ENCODE peak calls at places on chromosomes 4 and X, in four cellular contexts. G, N, Z and K are unnamed samples.

GRCh38 chrX:56974408-56974807 is 20.9 kb downstream of the SPIN3 start:
- DNase-seq in G (no peak), N (no peak), Z (no peak), K (no peak)

GRCh38 chr4:10024303-10024702 is 3.0 kb upstream of the SLC2A9 start:
- DNase-seq in G (no peak), N (no peak), Z (no peak), K (no peak)

GRCh38 chrX:331145-331771 is 12.7 kb upstream of the GTPBP6 start:
- DNase-seq in G (no peak), N (no peak), Z (no peak), K (no peak)

GRCh38 chrX:96211953-96212352 is 472.7 kb upstream of the DIAPH2 start:
- DNase-seq in G (no peak), N (no peak), Z (no peak), K (no peak)

GRCh38 chr4:122539861-122540465 is 80.9 kb downstream of the IL21 start:
- DNase-seq in G (no peak), N (no peak), Z (no peak), K (no peak)

GRCh38 chr4:25915359-25915716 is 1.3 kb downstream of the SMIM20 start:
- DNase-seq in G (no peak), N (no peak), Z (no peak), K (peak)

GRCh38 chr4:25875281-25875745 is 12.5 kb upstream of the SEL1L3 start:
- DNase-seq in G (no peak), N (no peak), Z (peak), K (no peak)

GRCh38 chr4:93384897-93385296 is 443.7 kb upstream of the ATOH1 start:
- DNase-seq in G (no peak), N (no peak), Z (no peak), K (no peak)

GRCh38 chr4:8391071-8391470 is 49.5 kb downstream of the ACOX3 start:
- DNase-seq in G (no peak), N (no peak), Z (no peak), K (no peak)

GRCh38 chrX:11887175-11887574 is 129.1 kb downstream of the MSL3 start:
- DNase-seq in G (no peak), N (no peak), Z (no peak), K (no peak)

GRCh38 chrX:149032449-149032848 is 472.7 kb downstream of the IDS start:
- DNase-seq in G (no peak), N (no peak), Z (no peak), K (no peak)

GRCh38 chr4:153790962-153791551 is 2.2 kb upstream of the SFRP2 start:
- DNase-seq in G (no peak), N (peak), Z (no peak), K (no peak)

GRCh38 chrX:7133036-7133412 is 14.5 kb upstream of the STS start:
- DNase-seq in G (no peak), N (no peak), Z (no peak), K (peak)

GRCh38 chrX:153963546-153963945 is 8.1 kb downstream of the HCFC1 start:
- DNase-seq in G (no peak), N (no peak), Z (no peak), K (no peak)

GRCh38 chrX:41526268-41526667 is 79.1 kb downstream of the NYX start:
- DNase-seq in G (no peak), N (no peak), Z (no peak), K (no peak)

GRCh38 chrX:38494239-38494823 is 67.0 kb upstream of the TSPAN7 start:
- DNase-seq in G (no peak), N (no peak), Z (no peak), K (no peak)

GRCh38 chr4:25703731-25704388 is 48.2 kb downstream of the SLC34A2 start:
- DNase-seq in G (no peak), N (no peak), Z (no peak), K (no peak)

GRCh38 chr4:124431663-124432192 is 280.8 kb downstream of the ANKRD50 start:
- DNase-seq in G (no peak), N (no peak), Z (no peak), K (no peak)

GRCh38 chrX:34655496-34656258 is 1.4 kb downstream of the TMEM47 start:
- DNase-seq in G (no peak), N (no peak), Z (no peak), K (no peak)

GRCh38 chr4:122674371-122674770 is 53.5 kb upstream of the IL21 start:
- DNase-seq in G (peak), N (no peak), Z (no peak), K (no peak)

GRCh38 chr4:176964116-176964691 is 171.5 kb upstream of the VEGFC start:
- DNase-seq in G (no peak), N (no peak), Z (no peak), K (no peak)

DNA sequence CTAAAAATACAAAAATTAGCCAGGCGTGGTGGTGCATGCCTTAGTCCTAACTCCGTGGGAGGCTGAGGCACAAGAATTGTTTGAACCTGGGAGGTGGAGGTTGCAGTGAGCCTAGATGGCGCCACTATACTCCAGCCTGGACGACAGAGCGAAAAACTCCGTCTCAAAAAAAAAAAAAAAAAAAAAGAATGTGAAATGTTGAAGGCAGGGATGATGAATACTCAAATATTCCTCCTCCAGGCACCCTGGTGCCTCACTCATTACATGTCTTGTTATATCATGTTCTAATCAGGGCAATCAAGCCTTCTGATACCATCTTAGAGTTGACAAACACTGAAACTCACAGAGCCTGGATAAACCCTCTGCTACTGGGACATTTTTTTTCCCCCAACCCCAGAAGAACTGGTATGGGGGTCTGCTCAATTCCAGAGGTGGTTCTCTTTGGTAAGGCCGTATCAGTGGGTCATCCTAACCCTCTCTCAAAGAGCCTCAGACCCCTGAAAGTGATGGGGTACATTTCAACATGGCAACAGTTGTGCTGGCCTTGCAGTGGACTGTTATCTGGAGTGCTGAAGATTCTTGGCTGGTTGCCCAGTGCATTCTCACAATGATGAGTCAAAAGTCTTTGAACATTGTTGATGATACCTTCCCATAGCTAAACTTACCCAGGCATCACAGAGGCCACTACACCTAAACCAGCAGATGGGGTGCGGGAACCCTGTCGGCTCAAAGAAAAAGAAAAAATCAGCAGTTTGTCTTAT is 2.4 kb upstream of the SH3KBP1 start:
- DNase-seq in G (peak), N (no peak), Z (peak), K (peak)
- TF ChIP-seq HDAC2 in G (no peak), N (no peak), Z (no peak), K (no peak)

GRCh38 chr4:2388430-2389182 is 29.8 kb downstream of the ZFYVE28 start:
- DNase-seq in G (no peak), N (no peak), Z (no peak), K (no peak)
- TF ChIP-seq RAD21 in G (no peak), N (no peak), Z (no peak), K (no peak)

DNA sequence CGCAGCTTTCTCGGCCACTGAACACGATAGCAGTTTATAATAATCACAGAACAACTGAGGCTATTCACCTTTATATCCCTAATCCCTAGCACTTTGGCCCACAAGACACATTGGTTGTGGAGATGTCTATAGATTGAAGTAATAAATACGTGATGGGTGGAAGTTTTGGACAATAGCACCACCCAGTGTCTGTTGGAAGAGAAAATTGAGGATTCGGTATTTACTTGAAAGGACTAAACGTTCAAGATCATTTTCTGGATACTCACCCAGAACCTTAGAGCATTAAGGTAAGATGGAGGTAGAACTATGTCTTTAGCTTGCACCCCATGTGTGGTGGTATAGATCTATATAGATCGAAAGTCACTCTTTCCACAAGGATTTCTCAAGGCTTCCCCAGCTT is 792 bp upstream of the TMSB15A start:
- DNase-seq in G (no peak), N (no peak), Z (no peak), K (no peak)
- H2AFZ ChIP-seq in G (no peak), N (no peak), Z (no peak), K (no peak)

GRCh38 chr4:110613710-110614109 is 9.2 kb downstream of the PITX2 start:
- DNase-seq in G (no peak), N (no peak), Z (no peak), K (no peak)

GRCh38 chr4:110612631-110613269 is 10.1 kb downstream of the PITX2 start:
- DNase-seq in G (no peak), N (no peak), Z (no peak), K (no peak)

GRCh38 chr4:110615366-110616161 is 7.3 kb downstream of the PITX2 start:
- DNase-seq in G (no peak), N (no peak), Z (no peak), K (no peak)

GRCh38 chr4:110614981-110615365 is 7.9 kb downstream of the PITX2 start:
- DNase-seq in G (no peak), N (no peak), Z (no peak), K (no peak)

GRCh38 chr4:110614173-110614948 is 8.5 kb downstream of the PITX2 start:
- DNase-seq in G (no peak), N (no peak), Z (no peak), K (no peak)
- TF ChIP-seq HDAC2 in G (no peak), N (no peak), Z (no peak), K (no peak)